ENCODE peak calls at places on chromosomes 7 and 10, in eight cellular contexts. Z is neuronal stem cell; T is breast epithelium; W is CD4-positive, CD25-positive, alpha-beta regulatory T cell; O is kidney; D is uterus; B is mammary epithelial cell; M is colonic mucosa. C is an unnamed sample.

GRCh38 chr7:98284335-98285036 is 3.0 kb downstream of the BRI3 start:
- DNase-seq in Z (no peak), T (no peak), W (no peak), O (peak), D (peak), B (peak), M (peak), C (no peak)

GRCh38 chr10:49265885-49266284 is 33.1 kb upstream of the C10orf71 start:
- DNase-seq in Z (no peak), T (no peak), W (no peak), O (no peak), D (no peak), B (no peak), M (no peak), C (no peak)

GRCh38 chr7:149286811-149287400 is 24.9 kb downstream of the ZNF783 start:
- DNase-seq in Z (no peak), T (no peak), W (peak), O (no peak), D (no peak), B (peak), M (no peak), C (no peak)

GRCh38 chr10:111323567-111323966 is 246.7 kb downstream of the ADRA2A start:
- DNase-seq in Z (no peak), T (no peak), W (no peak), O (no peak), D (no peak), B (no peak), M (no peak), C (no peak)

GRCh38 chr7:74598558-74598957 is 59.0 kb upstream of the GTF2I start:
- DNase-seq in Z (no peak), T (no peak), W (no peak), O (no peak), D (no peak), B (peak), M (no peak), C (no peak)

GRCh38 chr7:118298771-118299170 is 74.3 kb downstream of the ANKRD7 start:
- DNase-seq in Z (no peak), T (no peak), W (no peak), O (no peak), D (no peak), B (no peak), M (no peak), C (no peak)

GRCh38 chr7:79376297-79377025 is 77.0 kb downstream of the MAGI2 start:
- DNase-seq in Z (no peak), T (no peak), W (no peak), O (no peak), D (no peak), B (no peak), M (no peak), C (no peak)

GRCh38 chr7:37065779-37066271 is 341.5 kb upstream of the AOAH start:
- DNase-seq in Z (no peak), T (no peak), W (no peak), O (no peak), D (no peak), B (peak), M (no peak), C (peak)

GRCh38 chr10:14652816-14653215 is 121.9 kb downstream of the FAM107B start:
- DNase-seq in Z (no peak), T (no peak), W (no peak), O (no peak), D (no peak), B (no peak), M (no peak), C (no peak)

GRCh38 chr7:7746419-7746818 is 28.0 kb upstream of the RPA3 start:
- DNase-seq in Z (no peak), T (no peak), W (no peak), O (no peak), D (no peak), B (no peak), M (no peak), C (no peak)

GRCh38 chr7:95636140-95636539 is 39.8 kb upstream of the PDK4 start:
- DNase-seq in Z (no peak), T (no peak), W (peak), O (no peak), D (no peak), B (peak), M (no peak), C (no peak)

GRCh38 chr10:62261666-62262065 is 7.0 kb downstream of the RTKN2 start:
- DNase-seq in Z (no peak), T (no peak), W (no peak), O (no peak), D (no peak), B (no peak), M (no peak), C (no peak)

GRCh38 chr7:119374436-119374835 is 898.5 kb upstream of the KCND2 start:
- DNase-seq in Z (no peak), T (no peak), W (no peak), O (no peak), D (no peak), B (no peak), M (no peak), C (no peak)

GRCh38 chr10:31051703-31052102 is 20.0 kb upstream of the ZNF438 start:
- DNase-seq in Z (no peak), T (no peak), W (no peak), O (no peak), D (no peak), B (no peak), M (no peak), C (no peak)

GRCh38 chr7:39621784-39622411 is 1.5 kb upstream of the RALA start:
- DNase-seq in Z (no peak), T (no peak), W (no peak), O (no peak), D (no peak), B (peak), M (no peak), C (no peak)

GRCh38 chr7:39622609-39623311 is 612 bp upstream of the RALA start:
- DNase-seq in Z (no peak), T (no peak), W (peak), O (peak), D (no peak), B (no peak), M (no peak), C (no peak)

GRCh38 chr7:39624202-39624807 is 933 bp downstream of the RALA start:
- DNase-seq in Z (peak), T (no peak), W (peak), O (no peak), D (no peak), B (peak), M (peak), C (no peak)

GRCh38 chr7:39623312-39624201 is at the start of gene RALA:
- DNase-seq in Z (peak), T (peak), W (peak), O (peak), D (peak), B (peak), M (peak), C (peak)

DNA sequence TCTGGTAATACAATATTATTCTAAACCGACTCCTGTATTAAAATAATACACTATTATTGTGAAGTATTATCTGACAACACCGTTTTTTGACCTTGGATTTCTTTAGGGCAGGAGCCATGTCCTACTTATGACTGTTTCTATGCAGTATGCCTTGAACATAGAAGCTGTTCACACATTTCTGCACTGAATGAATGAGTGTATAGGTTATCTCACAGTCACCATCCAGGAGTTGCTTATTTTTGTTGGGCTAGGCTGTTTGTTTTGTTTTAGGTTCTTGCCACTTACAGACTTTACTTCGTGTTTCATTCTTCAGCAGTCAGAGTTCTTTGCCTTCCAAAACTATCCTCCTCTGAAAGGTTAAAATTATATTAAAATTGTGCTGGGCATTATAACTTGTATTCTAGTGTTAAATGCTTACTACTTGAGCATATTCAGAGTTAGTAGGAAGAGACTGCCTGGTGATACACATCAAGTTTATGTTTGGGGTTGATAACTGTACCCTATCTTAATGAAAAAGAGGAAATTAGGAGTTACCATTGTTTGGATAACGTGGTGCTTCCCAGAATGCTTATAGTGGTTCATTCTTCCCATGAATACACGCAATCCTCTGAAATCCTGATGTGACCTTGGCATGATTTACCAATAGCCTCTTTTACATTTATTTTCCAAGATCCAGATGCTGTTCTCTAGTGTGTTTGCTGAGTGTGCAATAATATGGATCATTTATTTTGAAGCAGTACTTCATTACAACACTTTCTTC is 1.7 kb downstream of the RALA start:
- DNase-seq in Z (no peak), T (no peak), W (no peak), O (no peak), D (no peak), B (no peak), M (no peak), C (no peak)
- H3K4me3 ChIP-seq in Z (peak), T (peak), W (peak), O (peak), D (no peak), B (peak), M (no peak), C (peak)

DNA sequence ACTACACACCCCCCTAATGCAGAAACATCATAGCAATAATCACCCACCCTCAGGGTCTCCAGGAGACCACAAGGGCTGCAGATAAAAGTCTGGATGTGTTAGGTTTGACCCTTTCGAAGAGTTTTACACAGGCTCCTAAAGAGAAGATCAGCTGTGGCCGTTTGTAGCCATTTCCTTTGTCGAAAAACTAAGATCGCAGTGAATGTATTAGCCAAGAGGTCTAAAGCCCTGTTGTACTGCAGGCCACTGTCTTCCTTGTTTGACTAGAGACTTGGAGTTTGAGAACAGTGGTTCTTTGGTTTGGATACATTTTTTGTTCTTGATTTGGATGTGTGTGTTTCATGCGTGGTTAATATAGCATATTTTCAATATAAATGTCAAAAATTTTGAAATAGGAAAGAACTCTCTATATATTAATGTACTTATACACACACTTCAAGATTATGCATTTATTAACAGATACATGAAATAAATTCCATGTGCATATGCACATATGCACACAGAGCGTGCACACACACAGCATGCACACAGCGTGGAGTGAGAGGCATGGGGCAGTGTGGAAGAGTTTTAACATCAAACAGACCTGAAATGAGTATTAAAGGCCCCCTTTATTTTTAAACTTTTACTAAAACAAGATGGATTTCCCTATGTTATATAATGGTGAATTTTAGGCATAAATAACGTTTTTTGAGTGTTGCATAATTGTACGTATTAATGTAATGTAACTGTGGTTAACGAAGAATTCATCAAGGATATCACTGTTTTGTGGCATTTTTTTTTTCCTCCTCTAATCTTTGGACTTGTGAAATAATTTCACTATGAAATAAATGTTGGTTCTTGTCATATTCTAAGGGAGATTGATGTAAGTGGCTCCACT is 2.2 kb downstream of the IKZF1 start:
- DNase-seq in Z (no peak), T (no peak), W (peak), O (no peak), D (no peak), B (no peak), M (no peak), C (no peak)
- H3K4me3 ChIP-seq in Z (no peak), T (peak), W (peak), O (no peak), D (no peak), B (no peak), M (peak), C (no peak)

GRCh38 chr7:44491229-44491628 is 771 bp upstream of the NUDCD3 start:
- DNase-seq in Z (no peak), T (no peak), W (no peak), O (no peak), D (no peak), B (no peak), M (no peak), C (no peak)

GRCh38 chr7:44489955-44490350 is 505 bp downstream of the NUDCD3 start:
- DNase-seq in Z (no peak), T (no peak), W (peak), O (no peak), D (no peak), B (no peak), M (peak), C (no peak)

GRCh38 chr7:44486693-44487092 is 3.8 kb downstream of the NUDCD3 start:
- DNase-seq in Z (no peak), T (no peak), W (peak), O (no peak), D (no peak), B (peak), M (peak), C (peak)

GRCh38 chr7:44490351-44491200 is at the start of gene NUDCD3:
- DNase-seq in Z (peak), T (peak), W (peak), O (peak), D (peak), B (peak), M (peak), C (peak)

GRCh38 chr7:44488955-44489354 is 1.5 kb downstream of the NUDCD3 start:
- DNase-seq in Z (no peak), T (no peak), W (no peak), O (no peak), D (no peak), B (no peak), M (no peak), C (no peak)
- H3K4me3 ChIP-seq in Z (peak), T (peak), W (peak), O (peak), D (peak), B (peak), M (no peak), C (peak)

GRCh38 chr10:93481213-93481930 is 762 bp downstream of the MYOF start:
- DNase-seq in Z (no peak), T (no peak), W (no peak), O (no peak), D (no peak), B (peak), M (no peak), C (no peak)
- H3K4me3 ChIP-seq in Z (peak), T (peak), W (peak), O (peak), D (peak), B (peak), M (peak), C (peak)

DNA sequence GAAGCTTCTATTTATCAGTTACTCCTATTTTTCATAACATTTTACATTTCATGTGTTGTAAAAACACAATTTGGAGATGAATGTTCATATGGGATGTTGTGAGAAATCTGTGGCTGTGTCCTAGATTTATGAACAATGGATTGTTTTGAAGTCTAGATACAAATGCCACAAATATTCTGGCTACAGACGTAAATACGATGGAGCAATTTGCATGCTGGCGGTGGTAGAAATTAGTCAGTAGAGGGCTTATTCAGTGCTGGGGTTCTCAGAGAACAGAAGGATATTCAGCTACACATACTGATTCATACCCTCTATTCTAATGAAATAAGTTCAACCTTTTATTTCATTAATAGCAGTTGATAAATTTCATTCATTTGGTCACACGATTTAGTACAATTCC is 48.8 kb downstream of the PLPP4 start:
- DNase-seq in Z (no peak), T (no peak), W (no peak), O (no peak), D (no peak), B (peak), M (no peak), C (no peak)
- H3K4me3 ChIP-seq in Z (no peak), T (no peak), W (no peak), O (no peak), D (no peak), B (no peak), M (no peak), C (no peak)

C was measured in keratinocyte.